ENCODE peak calls at places on chromosomes 3 and 15, in seven cellular contexts. One of them, this sample, is unnamed.

GRCh38 chr3:174651951-174652350 is 207.2 kb upstream of the NAALADL2 start:
- DNase-seq in H7: no peak
- DNase-seq in upper lobe of right lung: no peak
- DNase-seq in A673: no peak
- DNase-seq in left ventricle myocardium inferior: no peak
- DNase-seq in fibroblast of mammary gland: no peak
- DNase-seq in GM23338: no peak
- DNase-seq in this sample: no peak

GRCh38 chr3:161272524-161272923 is 51.4 kb downstream of the NMD3 start:
- DNase-seq in H7: no peak
- DNase-seq in upper lobe of right lung: no peak
- DNase-seq in A673: no peak
- DNase-seq in left ventricle myocardium inferior: no peak
- DNase-seq in fibroblast of mammary gland: no peak
- DNase-seq in GM23338: no peak
- DNase-seq in this sample: no peak

GRCh38 chr3:161339517-161340500 is 31.5 kb downstream of the SPTSSB start:
- DNase-seq in H7: no peak
- DNase-seq in upper lobe of right lung: no peak
- DNase-seq in A673: no peak
- DNase-seq in left ventricle myocardium inferior: no peak
- DNase-seq in fibroblast of mammary gland: peak; percentile 18
- DNase-seq in GM23338: no peak
- DNase-seq in this sample: no peak

GRCh38 chr3:149983628-149984027 is 12.9 kb upstream of the PFN2 start:
- DNase-seq in H7: no peak
- DNase-seq in upper lobe of right lung: no peak
- DNase-seq in A673: no peak
- DNase-seq in left ventricle myocardium inferior: no peak
- DNase-seq in fibroblast of mammary gland: no peak
- DNase-seq in GM23338: no peak
- DNase-seq in this sample: no peak

GRCh38 chr3:97278506-97278905 is 464.1 kb downstream of the EPHA6 start:
- DNase-seq in H7: no peak
- DNase-seq in upper lobe of right lung: no peak
- DNase-seq in A673: no peak
- DNase-seq in left ventricle myocardium inferior: no peak
- DNase-seq in fibroblast of mammary gland: no peak
- DNase-seq in GM23338: peak; percentile 7
- DNase-seq in this sample: no peak

GRCh38 chr3:12501360-12502020 is 17.2 kb downstream of the TSEN2 start:
- DNase-seq in H7: no peak
- DNase-seq in upper lobe of right lung: no peak
- DNase-seq in A673: no peak
- DNase-seq in left ventricle myocardium inferior: no peak
- DNase-seq in fibroblast of mammary gland: peak; percentile 92
- DNase-seq in GM23338: no peak
- DNase-seq in this sample: no peak

GRCh38 chr3:42979044-42979962 is at the start of gene GASK1A:
- DNase-seq in H7: peak; percentile 86
- DNase-seq in upper lobe of right lung: peak; percentile 74
- DNase-seq in A673: peak; percentile 9
- DNase-seq in left ventricle myocardium inferior: peak; percentile 49
- DNase-seq in fibroblast of mammary gland: no peak
- DNase-seq in GM23338: peak; percentile 89
- DNase-seq in this sample: peak; percentile 40

GRCh38 chr15:81813215-81813614 is 232.6 kb downstream of the MEX3B start:
- DNase-seq in H7: peak; percentile 52
- DNase-seq in upper lobe of right lung: no peak
- DNase-seq in A673: no peak
- DNase-seq in left ventricle myocardium inferior: no peak
- DNase-seq in fibroblast of mammary gland: no peak
- DNase-seq in GM23338: peak; percentile 85
- DNase-seq in this sample: no peak

GRCh38 chr15:91853968-91854943 is 748 bp downstream of the SLCO3A1 start:
- DNase-seq in H7: peak; percentile 83
- DNase-seq in upper lobe of right lung: peak; percentile 84
- DNase-seq in A673: peak; percentile 23
- DNase-seq in left ventricle myocardium inferior: peak; percentile 64
- DNase-seq in fibroblast of mammary gland: peak; percentile 6
- DNase-seq in GM23338: peak; percentile 60
- DNase-seq in this sample: no peak

GRCh38 chr3:108100906-108101305 is 10.1 kb upstream of the CD47 start:
- DNase-seq in H7: no peak
- DNase-seq in upper lobe of right lung: no peak
- DNase-seq in A673: no peak
- DNase-seq in left ventricle myocardium inferior: no peak
- DNase-seq in fibroblast of mammary gland: no peak
- DNase-seq in GM23338: no peak
- DNase-seq in this sample: no peak

GRCh38 chr15:42483677-42484076 is 7.3 kb downstream of the ZNF106 start:
- DNase-seq in H7: no peak
- DNase-seq in upper lobe of right lung: no peak
- DNase-seq in A673: no peak
- DNase-seq in left ventricle myocardium inferior: no peak
- DNase-seq in fibroblast of mammary gland: no peak
- DNase-seq in GM23338: no peak
- DNase-seq in this sample: no peak

GRCh38 chr3:75781079-75781745 is 4.1 kb downstream of the ZNF717 start:
- DNase-seq in H7: no peak
- DNase-seq in upper lobe of right lung: no peak
- DNase-seq in A673: no peak
- DNase-seq in left ventricle myocardium inferior: no peak
- DNase-seq in fibroblast of mammary gland: no peak
- DNase-seq in GM23338: no peak
- DNase-seq in this sample: no peak

GRCh38 chr3:139870000-139870675 is 64.8 kb upstream of the CLSTN2 start:
- DNase-seq in H7: no peak
- DNase-seq in upper lobe of right lung: no peak
- DNase-seq in A673: no peak
- DNase-seq in left ventricle myocardium inferior: no peak
- DNase-seq in fibroblast of mammary gland: no peak
- DNase-seq in GM23338: no peak
- DNase-seq in this sample: no peak

GRCh38 chr3:111595239-111595638 is at the start of gene ZBED2:
- DNase-seq in H7: no peak
- DNase-seq in upper lobe of right lung: no peak
- DNase-seq in A673: no peak
- DNase-seq in left ventricle myocardium inferior: no peak
- DNase-seq in fibroblast of mammary gland: no peak
- DNase-seq in GM23338: no peak
- DNase-seq in this sample: no peak

GRCh38 chr15:74127255-74127953 is 3.0 kb upstream of the ISLR2 start:
- DNase-seq in H7: peak; percentile 95
- DNase-seq in upper lobe of right lung: peak; percentile 93
- DNase-seq in A673: peak; percentile 94
- DNase-seq in left ventricle myocardium inferior: peak; percentile 89
- DNase-seq in fibroblast of mammary gland: peak; percentile 76
- DNase-seq in GM23338: peak; percentile 95
- DNase-seq in this sample: peak; percentile 85

GRCh38 chr15:65101418-65101890 is 13.5 kb downstream of the UBAP1L start:
- DNase-seq in H7: peak; percentile 90
- DNase-seq in upper lobe of right lung: peak; percentile 83
- DNase-seq in A673: peak; percentile 80
- DNase-seq in left ventricle myocardium inferior: peak; percentile 58
- DNase-seq in fibroblast of mammary gland: peak; percentile 63
- DNase-seq in GM23338: peak; percentile 95
- DNase-seq in this sample: peak; percentile 67

GRCh38 chr3:430186-430585 is 233.6 kb downstream of the CHL1 start:
- DNase-seq in H7: no peak
- DNase-seq in upper lobe of right lung: no peak
- DNase-seq in A673: no peak
- DNase-seq in left ventricle myocardium inferior: no peak
- DNase-seq in fibroblast of mammary gland: no peak
- DNase-seq in GM23338: no peak
- DNase-seq in this sample: no peak

GRCh38 chr3:57743511-57743910 is 12.6 kb upstream of the SLMAP start:
- DNase-seq in H7: no peak
- DNase-seq in upper lobe of right lung: no peak
- DNase-seq in A673: no peak
- DNase-seq in left ventricle myocardium inferior: no peak
- DNase-seq in fibroblast of mammary gland: peak; percentile 22
- DNase-seq in GM23338: no peak
- DNase-seq in this sample: no peak

GRCh38 chr3:150912501-150912900 is 7.3 kb upstream of the MINDY4B start:
- DNase-seq in H7: no peak
- DNase-seq in upper lobe of right lung: no peak
- DNase-seq in A673: no peak
- DNase-seq in left ventricle myocardium inferior: no peak
- DNase-seq in fibroblast of mammary gland: no peak
- DNase-seq in GM23338: no peak
- DNase-seq in this sample: no peak

GRCh38 chr3:41202834-41203345 is 3.6 kb downstream of the CTNNB1 start:
- DNase-seq in H7: peak; percentile 30
- DNase-seq in upper lobe of right lung: no peak
- DNase-seq in A673: peak; percentile 47
- DNase-seq in left ventricle myocardium inferior: no peak
- DNase-seq in fibroblast of mammary gland: peak; percentile 72
- DNase-seq in GM23338: peak; percentile 50
- DNase-seq in this sample: no peak

GRCh38 chr3:126816323-126816722 is 112.3 kb downstream of the CHCHD6 start:
- DNase-seq in H7: no peak
- DNase-seq in upper lobe of right lung: no peak
- DNase-seq in A673: no peak
- DNase-seq in left ventricle myocardium inferior: no peak
- DNase-seq in fibroblast of mammary gland: no peak
- DNase-seq in GM23338: peak; percentile 17
- DNase-seq in this sample: no peak

GRCh38 chr3:120417272-120417911 is 33.4 kb downstream of the FSTL1 start:
- DNase-seq in H7: peak; percentile 89
- DNase-seq in upper lobe of right lung: peak; percentile 89
- DNase-seq in A673: peak; percentile 97
- DNase-seq in left ventricle myocardium inferior: peak; percentile 89
- DNase-seq in fibroblast of mammary gland: peak; percentile 98
- DNase-seq in GM23338: peak; percentile 98
- DNase-seq in this sample: peak; percentile 90

GRCh38 chr15:62821384-62822131 is 221.0 kb upstream of the TPM1 start:
- DNase-seq in H7: no peak
- DNase-seq in upper lobe of right lung: no peak
- DNase-seq in A673: no peak
- DNase-seq in left ventricle myocardium inferior: no peak
- DNase-seq in fibroblast of mammary gland: no peak
- DNase-seq in GM23338: no peak
- DNase-seq in this sample: no peak
- H3K4me3 ChIP-seq in H7: no peak overlapping the region
- H3K4me3 ChIP-seq in upper lobe of right lung: no peak overlapping the region
- H3K4me3 ChIP-seq in A673: no peak overlapping the region
- H3K4me3 ChIP-seq in left ventricle myocardium inferior: no peak overlapping the region
- H3K4me3 ChIP-seq in fibroblast of mammary gland: no peak overlapping the region
- H3K4me3 ChIP-seq in GM23338: no peak overlapping the region
- H3K4me3 ChIP-seq in this sample: no peak overlapping the region

DNA sequence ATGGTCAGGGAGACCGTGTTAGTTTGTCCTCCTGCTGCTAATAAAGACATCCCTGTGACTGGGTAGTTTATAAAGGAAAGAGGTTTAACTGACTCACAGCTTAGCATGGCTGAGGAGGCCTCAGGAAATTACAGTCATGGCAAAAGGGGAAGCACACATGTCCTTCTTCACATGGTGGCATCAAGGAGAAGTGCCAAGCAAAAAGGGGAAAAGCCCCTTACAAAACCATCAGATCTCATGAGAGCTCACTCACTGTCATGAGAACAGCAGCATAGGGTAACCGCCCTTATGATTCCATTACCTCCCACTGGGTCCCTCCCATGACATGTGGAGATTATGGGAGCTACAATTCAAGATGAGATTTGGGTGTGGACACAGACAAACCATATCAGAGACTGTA is 27.0 kb downstream of the TM2D3 start:
- DNase-seq in H7: no peak
- DNase-seq in upper lobe of right lung: no peak
- DNase-seq in A673: no peak
- DNase-seq in left ventricle myocardium inferior: no peak
- DNase-seq in fibroblast of mammary gland: no peak
- DNase-seq in GM23338: no peak
- DNase-seq in this sample: no peak
- H3K4me3 ChIP-seq in H7: no peak overlapping the region
- H3K4me3 ChIP-seq in upper lobe of right lung: no peak overlapping the region
- H3K4me3 ChIP-seq in A673: no peak overlapping the region
- H3K4me3 ChIP-seq in left ventricle myocardium inferior: no peak overlapping the region
- H3K4me3 ChIP-seq in fibroblast of mammary gland: no peak overlapping the region
- H3K4me3 ChIP-seq in GM23338: no peak overlapping the region
- H3K4me3 ChIP-seq in this sample: no peak overlapping the region

GRCh38 chr15:79738198-79738597 is 158.6 kb downstream of the MTHFS start:
- DNase-seq in H7: no peak
- DNase-seq in upper lobe of right lung: no peak
- DNase-seq in A673: no peak
- DNase-seq in left ventricle myocardium inferior: no peak
- DNase-seq in fibroblast of mammary gland: no peak
- DNase-seq in GM23338: no peak
- DNase-seq in this sample: no peak

GRCh38 chr15:79740581-79740980 is 156.2 kb downstream of the MTHFS start:
- DNase-seq in H7: no peak
- DNase-seq in upper lobe of right lung: no peak
- DNase-seq in A673: no peak
- DNase-seq in left ventricle myocardium inferior: no peak
- DNase-seq in fibroblast of mammary gland: no peak
- DNase-seq in GM23338: no peak
- DNase-seq in this sample: no peak

GRCh38 chr15:79736435-79737000 is 160.3 kb downstream of the MTHFS start:
- DNase-seq in H7: no peak
- DNase-seq in upper lobe of right lung: no peak
- DNase-seq in A673: no peak
- DNase-seq in left ventricle myocardium inferior: no peak
- DNase-seq in fibroblast of mammary gland: no peak
- DNase-seq in GM23338: no peak
- DNase-seq in this sample: no peak
- H3K4me3 ChIP-seq in H7: no peak overlapping the region
- H3K4me3 ChIP-seq in upper lobe of right lung: no peak overlapping the region
- H3K4me3 ChIP-seq in A673: no peak overlapping the region
- H3K4me3 ChIP-seq in left ventricle myocardium inferior: no peak overlapping the region
- H3K4me3 ChIP-seq in fibroblast of mammary gland: no peak overlapping the region
- H3K4me3 ChIP-seq in GM23338: no peak overlapping the region
- H3K4me3 ChIP-seq in this sample: no peak overlapping the region

DNA sequence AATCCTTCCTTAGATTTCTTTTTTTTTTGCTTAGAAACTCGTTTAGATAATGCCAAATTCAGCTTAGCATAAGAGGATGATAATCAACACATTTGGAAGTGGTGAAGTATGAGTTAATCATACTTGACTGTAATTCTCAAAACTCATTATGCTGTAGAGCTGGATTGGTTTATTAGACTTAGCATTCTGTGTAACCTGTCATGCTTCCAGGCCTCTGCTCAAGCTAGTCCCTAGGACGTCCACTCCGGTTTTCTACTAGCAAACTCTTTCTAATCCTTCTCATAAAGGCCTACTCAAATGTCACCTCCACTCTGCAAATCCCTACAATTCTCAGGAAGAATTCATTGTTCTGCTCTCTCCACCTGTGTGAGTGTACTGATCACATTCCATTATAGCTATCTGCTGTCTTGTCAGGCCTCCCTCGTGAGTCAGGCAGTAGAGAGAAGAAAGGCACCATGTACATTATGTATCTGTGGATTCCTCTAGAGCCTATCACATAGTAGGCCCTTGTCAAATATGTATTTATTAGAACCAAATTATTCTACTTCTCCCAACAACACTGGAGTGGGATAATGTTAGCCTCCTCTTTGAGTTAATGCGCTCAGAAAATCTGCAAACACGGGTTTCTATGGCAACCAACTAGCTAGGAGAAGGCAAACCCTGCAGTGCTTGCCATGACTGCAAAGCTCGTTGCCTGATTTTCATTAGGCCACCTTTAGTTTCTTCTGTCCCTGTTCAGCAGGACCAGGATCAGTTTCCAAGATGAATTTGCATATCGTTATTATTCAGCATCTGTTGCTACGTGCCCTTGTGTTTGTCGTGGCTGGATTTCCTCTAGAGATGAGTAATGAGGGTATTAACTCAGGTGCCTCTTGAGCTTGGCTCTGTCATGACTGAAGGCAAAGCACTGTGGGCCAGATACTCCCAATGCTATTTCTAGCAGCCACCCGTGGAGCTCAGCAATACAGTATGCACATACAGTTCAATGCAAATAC is 30.7 kb downstream of the ATP13A5 start:
- DNase-seq in H7: no peak
- DNase-seq in upper lobe of right lung: no peak
- DNase-seq in A673: no peak
- DNase-seq in left ventricle myocardium inferior: no peak
- DNase-seq in fibroblast of mammary gland: no peak
- DNase-seq in GM23338: peak; percentile 73
- DNase-seq in this sample: no peak
- H3K4me3 ChIP-seq in H7: no peak overlapping the region
- H3K4me3 ChIP-seq in upper lobe of right lung: no peak overlapping the region
- H3K4me3 ChIP-seq in A673: no peak overlapping the region
- H3K4me3 ChIP-seq in left ventricle myocardium inferior: no peak overlapping the region
- H3K4me3 ChIP-seq in fibroblast of mammary gland: no peak overlapping the region
- H3K4me3 ChIP-seq in GM23338: no peak overlapping the region
- H3K4me3 ChIP-seq in this sample: no peak overlapping the region